ENCODE peak calls at places on chromosomes 12 and 14, in four cellular contexts. O is HFFc6; W is stimulated activated CD4-positive, alpha-beta T cell treated with anti-CD3 and anti-CD28 coated beads, Interleukin-1b, Interleukin-23, amount 100 ng/mL, for 4 hours; N is activated CD4-positive, alpha-beta T cell treated with anti-CD3 and anti-CD28 coated beads for 36 hours. P is an unnamed sample.

GRCh38 chr12:15689751-15690191 is 99.4 kb downstream of the EPS8 start:
- DNase-seq in O (no peak), W (no peak), N (no peak), P (no peak)

GRCh38 chr12:52634266-52635056 is 16.1 kb upstream of the KRT73 start:
- DNase-seq in O (no peak), W (no peak), N (no peak), P (no peak)

GRCh38 chr12:113479578-113480335 is 8.1 kb upstream of the LHX5 start:
- DNase-seq in O (no peak), W (peak; percentile 16), N (peak; percentile 70), P (no peak)

GRCh38 chr12:116818341-116818856 is 62.8 kb downstream of the HRK start:
- DNase-seq in O (peak; percentile 3), W (peak; percentile 1), N (peak; percentile 45), P (no peak)

GRCh38 chr12:15700595-15700994 is 88.6 kb downstream of the EPS8 start:
- DNase-seq in O (peak; percentile 89), W (no peak), N (no peak), P (no peak)

GRCh38 chr14:91416744-91417133 is 881 bp downstream of the CCDC88C start:
- DNase-seq in O (no peak), W (no peak), N (peak; percentile 52), P (no peak)

GRCh38 chr14:94633116-94633515 is 20.9 kb downstream of the SERPINA3 start:
- DNase-seq in O (no peak), W (no peak), N (no peak), P (no peak)

GRCh38 chr12:124573839-124574786 is 6.7 kb upstream of the NCOR2 start:
- DNase-seq in O (no peak), W (no peak), N (no peak), P (no peak)

GRCh38 chr12:481422-481821 is 21.7 kb downstream of the B4GALNT3 start:
- DNase-seq in O (no peak), W (no peak), N (no peak), P (no peak)

GRCh38 chr14:74619672-74620131 is 7.7 kb upstream of the LTBP2 start:
- DNase-seq in O (peak; percentile 99), W (no peak), N (no peak), P (no peak)

GRCh38 chr14:94671870-94672444 is 59.8 kb downstream of the SERPINA3 start:
- DNase-seq in O (no peak), W (no peak), N (no peak), P (no peak)

GRCh38 chr12:8655421-8655820 is 7.2 kb downstream of the MFAP5 start:
- DNase-seq in O (no peak), W (no peak), N (no peak), P (no peak)

GRCh38 chr14:61542848-61543790 is 152.2 kb upstream of the HIF1A start:
- DNase-seq in O (no peak), W (no peak), N (no peak), P (no peak)

GRCh38 chr14:28879571-28879970 is 113.0 kb downstream of the FOXG1 start:
- DNase-seq in O (no peak), W (no peak), N (no peak), P (peak; percentile 93)

GRCh38 chr14:94028450-94028826 is 2.3 kb downstream of the OTUB2 start:
- DNase-seq in O (no peak), W (peak; percentile 15), N (no peak), P (no peak)

GRCh38 chr14:34797747-34798583 is 77.2 kb downstream of the BAZ1A start:
- DNase-seq in O (no peak), W (no peak), N (no peak), P (no peak)

GRCh38 chr12:85182699-85183098 is 97.3 kb upstream of the ALX1 start:
- DNase-seq in O (no peak), W (no peak), N (no peak), P (no peak)